ENCODE peak calls at places on chromosomes 7 and 10, in eight cellular contexts. S is stomach; W is MM.1S; L is foreskin keratinocyte; V is CD4-positive, alpha-beta T cell; C is heart right ventricle; H is lower lobe of right lung; M is A673. O is an unnamed sample.
A peak's percentile ranks its signal among the peaks of the same experiment; 100 is the strongest.

GRCh38 chr7:143229054-143229790 is 7.4 kb downstream of the TAS2R40 start:
- DNase-seq in S (no peak), W (no peak), L (no peak), V (no peak), C (no peak), H (no peak), M (peak; percentile 69), O (no peak)

GRCh38 chr7:13091974-13092707 is 404.7 kb downstream of the ARL4A start:
- DNase-seq in S (no peak), W (no peak), L (no peak), V (no peak), C (no peak), H (no peak), M (no peak), O (no peak)

GRCh38 chr10:4081691-4082111 is 296.7 kb upstream of the KLF6 start:
- DNase-seq in S (no peak), W (no peak), L (no peak), V (no peak), C (no peak), H (no peak), M (no peak), O (no peak)

GRCh38 chr7:140754506-140754905 is 58.0 kb downstream of the NDUFB2 start:
- DNase-seq in S (no peak), W (no peak), L (no peak), V (no peak), C (no peak), H (no peak), M (no peak), O (no peak)

GRCh38 chr10:3803884-3804741 is 19.1 kb upstream of the KLF6 start:
- DNase-seq in S (no peak), W (no peak), L (no peak), V (no peak), C (no peak), H (no peak), M (no peak), O (peak; percentile 30)

GRCh38 chr10:65234261-65234660 is 1691.6 kb upstream of the LRRTM3 start:
- DNase-seq in S (no peak), W (no peak), L (no peak), V (no peak), C (no peak), H (no peak), M (peak; percentile 1), O (no peak)

GRCh38 chr10:118107040-118107439 is 60.3 kb upstream of the RAB11FIP2 start:
- DNase-seq in S (no peak), W (no peak), L (peak; percentile 41), V (no peak), C (no peak), H (no peak), M (no peak), O (no peak)

GRCh38 chr10:1779796-1780195 is 42.5 kb upstream of the ADARB2 start:
- DNase-seq in S (no peak), W (no peak), L (no peak), V (no peak), C (no peak), H (no peak), M (no peak), O (no peak)

GRCh38 chr10:21402606-21403083 is 122.8 kb downstream of the SKIDA1 start:
- DNase-seq in S (no peak), W (no peak), L (peak; percentile 51), V (no peak), C (peak; percentile 13), H (no peak), M (peak; percentile 91), O (no peak)

DNA sequence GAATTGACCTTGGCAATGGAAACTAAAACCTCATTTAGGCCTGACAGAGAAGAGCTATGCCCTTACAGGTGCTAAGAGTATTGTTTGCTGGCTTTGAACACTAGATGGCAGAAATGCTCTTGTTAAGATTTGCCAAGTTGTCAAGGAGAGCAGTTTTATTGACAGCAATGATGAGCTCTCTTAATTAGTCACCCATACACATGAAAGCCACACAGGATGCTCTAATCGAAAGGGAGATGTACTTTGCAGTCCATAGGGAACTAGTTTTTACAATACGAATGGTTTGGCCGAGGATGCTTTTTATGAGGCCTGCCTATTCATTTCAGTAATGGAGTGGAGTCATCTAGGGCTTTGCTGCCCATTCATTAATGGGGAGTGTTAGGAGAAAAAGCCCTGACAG is 45.4 kb upstream of the MBL2 start:
- DNase-seq in S (no peak), W (peak; percentile 87), L (peak; percentile 84), V (no peak), C (no peak), H (no peak), M (peak; percentile 53), O (peak; percentile 80)
- TF ChIP-seq CTCF in S (no peak), W (peak; percentile 78), L (peak; percentile 89), V (no peak), C (peak; percentile 6), H (peak; percentile 27), M (peak; percentile 57), O (peak; percentile 90)

GRCh38 chr10:69646688-69647060 is 16.6 kb downstream of the FAM241B start:
- DNase-seq in S (no peak), W (no peak), L (no peak), V (no peak), C (no peak), H (no peak), M (no peak), O (no peak)

GRCh38 chr10:69645296-69645665 is 15.2 kb downstream of the FAM241B start:
- DNase-seq in S (no peak), W (no peak), L (no peak), V (no peak), C (no peak), H (no peak), M (no peak), O (no peak)

GRCh38 chr10:69643779-69644657 is 14.0 kb downstream of the FAM241B start:
- DNase-seq in S (no peak), W (no peak), L (no peak), V (no peak), C (no peak), H (no peak), M (no peak), O (no peak)

GRCh38 chr10:69645751-69646687 is 16.0 kb downstream of the FAM241B start:
- DNase-seq in S (no peak), W (no peak), L (no peak), V (no peak), C (no peak), H (no peak), M (no peak), O (no peak)

DNA sequence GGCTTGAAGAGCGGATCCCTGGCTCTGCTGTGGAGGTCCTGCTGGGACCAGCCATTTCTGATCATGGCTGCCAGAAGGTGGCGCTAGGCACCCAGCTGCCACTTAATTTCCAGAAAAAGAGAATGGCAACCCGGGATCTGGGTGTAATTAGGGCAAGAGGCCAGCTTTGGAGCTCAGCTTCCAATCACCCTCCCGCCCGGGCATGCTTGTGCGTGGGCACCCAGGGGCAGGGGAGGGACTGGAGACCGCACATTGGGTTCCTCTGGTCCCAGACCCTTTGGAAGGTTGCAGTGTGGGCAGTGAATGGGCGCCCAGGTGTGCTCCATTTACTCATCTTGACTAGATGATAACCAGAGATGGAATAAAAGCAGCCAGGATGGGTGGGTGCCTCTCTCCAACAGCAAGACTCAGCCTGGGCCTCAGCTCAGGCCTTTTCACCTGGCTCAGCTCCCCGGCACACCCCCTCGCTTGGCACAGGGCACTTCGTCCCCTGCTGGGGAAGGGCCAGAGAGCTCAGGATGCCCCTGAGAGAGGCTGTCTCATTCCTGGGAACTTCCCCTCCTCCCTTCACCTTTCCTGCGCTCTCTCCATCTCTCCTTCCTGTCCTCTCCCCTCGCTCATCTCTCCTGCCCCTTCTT is 14.7 kb downstream of the FAM241B start:
- DNase-seq in S (peak; percentile 61), W (no peak), L (peak; percentile 40), V (no peak), C (peak; percentile 57), H (no peak), M (peak; percentile 77), O (peak; percentile 39)
- H3K27ac ChIP-seq in S (no peak overlapping the region), W (no peak overlapping the region), L (no peak overlapping the region), V (no peak overlapping the region), C (no peak overlapping the region), H (no peak overlapping the region), M (no peak overlapping the region), O (no peak overlapping the region)

DNA sequence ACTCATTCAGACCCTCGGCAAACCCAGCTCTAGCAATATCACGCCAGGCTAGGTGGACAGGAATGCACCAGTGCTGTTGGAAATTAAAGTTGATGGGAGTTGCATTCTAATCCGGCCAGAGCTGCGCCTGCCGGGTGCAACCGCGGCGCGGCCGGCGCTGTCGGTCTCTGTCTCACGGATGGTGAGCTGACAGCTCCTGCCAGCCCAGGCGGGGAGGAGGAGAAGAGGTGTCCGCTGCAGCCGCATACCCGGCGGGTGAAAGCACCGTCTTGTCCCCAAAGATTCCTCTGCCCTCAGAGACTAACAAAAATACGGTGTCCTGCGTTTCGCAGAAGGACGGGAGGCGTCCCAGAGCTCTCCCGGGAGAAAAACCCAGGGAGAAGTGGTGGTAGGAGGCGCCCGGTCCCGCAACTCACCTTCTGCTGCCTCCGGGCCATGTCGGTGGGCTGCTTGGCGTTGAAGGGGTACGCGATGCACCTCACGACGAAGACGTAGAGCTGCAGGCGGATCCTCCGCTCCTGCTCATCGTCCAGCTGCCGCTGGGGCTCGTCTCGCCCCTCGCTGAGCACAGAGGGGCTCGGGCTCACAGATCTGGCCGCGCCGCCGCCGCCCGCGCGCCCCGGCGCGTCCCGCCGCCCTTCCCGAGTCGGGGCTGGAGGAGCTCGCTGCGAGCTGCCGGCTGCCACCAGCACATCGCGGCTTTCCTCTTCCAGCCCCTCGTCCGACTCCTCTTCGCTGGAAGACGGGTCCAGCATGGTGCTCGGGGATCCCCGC is 490 bp downstream of the CADPS2 start:
- DNase-seq in S (peak; percentile 37), W (peak; percentile 85), L (peak; percentile 33), V (no peak), C (peak; percentile 61), H (peak; percentile 45), M (peak; percentile 67), O (no peak)
- TF ChIP-seq CTCF in S (no peak), W (peak; percentile 39), L (no peak), V (no peak), C (no peak), H (peak; percentile 10), M (no peak), O (no peak)

GRCh38 chr10:119667562-119668328 is 16.6 kb downstream of the BAG3 start:
- DNase-seq in S (peak; percentile 74), W (no peak), L (peak; percentile 90), V (no peak), C (peak; percentile 72), H (no peak), M (peak; percentile 67), O (no peak)
- H3K27ac ChIP-seq in S (peak overlapping the region; percentile 75), W (no peak overlapping the region), L (no peak overlapping the region), V (no peak overlapping the region), C (peak overlapping the region; percentile 75), H (no peak overlapping the region), M (peak overlapping the region; percentile 39), O (no peak overlapping the region)

DNA sequence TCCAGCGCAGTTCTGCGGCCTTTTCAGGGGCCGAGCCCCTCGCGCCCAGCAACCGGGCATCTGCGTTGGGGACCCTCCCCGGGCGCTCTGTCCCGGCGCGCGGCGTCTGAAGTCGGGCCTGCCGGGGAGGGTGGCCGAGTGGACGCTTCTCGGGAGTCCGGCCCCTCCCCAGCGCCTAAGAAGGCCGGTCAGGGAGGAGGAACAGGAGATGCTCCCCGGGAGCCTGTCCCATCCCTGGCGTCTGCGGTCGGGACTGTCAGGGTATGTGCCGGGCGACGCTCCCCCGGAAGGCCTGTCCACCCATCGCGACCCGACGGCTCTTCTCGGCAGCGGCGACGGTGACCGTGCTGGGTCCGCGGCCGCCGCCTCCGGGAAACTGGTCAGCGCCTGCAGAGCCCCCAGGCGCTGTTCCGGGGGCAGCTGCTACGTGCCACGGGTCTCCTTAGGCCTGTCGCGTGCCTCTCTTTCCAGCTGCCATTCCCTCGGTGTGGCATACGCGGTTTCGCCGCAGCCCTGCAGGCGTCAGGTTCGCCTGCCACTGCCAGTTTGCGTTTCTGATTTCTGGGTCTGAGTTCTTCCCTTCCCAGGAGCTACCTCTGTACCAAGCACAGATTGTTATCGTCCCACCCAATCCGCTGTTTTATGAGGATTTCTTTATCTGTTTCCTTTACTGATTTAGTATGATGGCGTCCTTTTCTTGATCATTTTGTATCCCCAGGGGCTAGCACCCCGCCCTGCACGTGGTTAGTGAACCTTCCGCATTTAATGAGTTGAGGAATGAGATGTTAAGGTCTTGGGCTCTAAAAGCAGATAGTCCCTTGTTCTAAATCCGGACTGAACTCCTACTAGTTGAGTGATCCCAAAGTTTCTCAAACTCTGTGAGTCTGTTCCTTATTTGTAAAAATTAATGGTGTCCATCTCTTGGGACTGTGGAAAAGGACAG is 782 bp downstream of the IFIT5 start:
- DNase-seq in S (peak; percentile 45), W (peak; percentile 43), L (peak; percentile 36), V (peak; percentile 26), C (peak; percentile 59), H (peak; percentile 68), M (peak; percentile 63), O (no peak)
- TF ChIP-seq CTCF in S (no peak), W (no peak), L (no peak), V (no peak), C (no peak), H (no peak), M (no peak), O (no peak)

O was measured in OCI-LY7.